ENCODE peak calls at places on chromosomes 4 and X, in seven cellular contexts. Z is lower lobe of right lung, C is upper lobe of right lung, G is H1, L is transverse colon, O is IMR-90, H is uterus. E is an unnamed sample. For H3K36me3, the result is how much of the 10 kb centered on the place peaks cover.

GRCh38 chr4:36243355-36244256 is 708 bp downstream of the ARAP2 start:
- DNase-seq in H (peak), L (peak), G (no peak), C (peak), O (peak), Z (peak), E (peak)

GRCh38 chrX:74458738-74459137 is 37.4 kb downstream of the SLC16A2 start:
- DNase-seq in G (no peak), C (no peak), Z (no peak), L (no peak), O (peak), H (no peak), E (no peak)

GRCh38 chrX:148271263-148271662 is 229.2 kb upstream of the AFF2 start:
- DNase-seq in H (no peak), L (no peak), G (no peak), O (no peak), C (no peak), Z (no peak), E (no peak)

GRCh38 chrX:128846385-128846784 is 676.9 kb downstream of the SMARCA1 start:
- DNase-seq in Z (no peak), G (no peak), C (no peak), L (no peak), H (no peak), O (no peak), E (no peak)

GRCh38 chrX:76202471-76202870 is 29.6 kb downstream of the PBDC1 start:
- DNase-seq in C (no peak), O (no peak), L (no peak), Z (no peak), G (no peak), H (no peak), E (no peak)

GRCh38 chrX:100411802-100412333 is 1.8 kb upstream of the PCDH19 start:
- DNase-seq in C (no peak), O (no peak), L (no peak), Z (no peak), H (no peak), G (no peak), E (no peak)

GRCh38 chrX:152926279-152926678 is 28.4 kb downstream of the ZNF185 start:
- DNase-seq in H (peak), L (peak), Z (no peak), G (no peak), O (peak), C (no peak), E (peak)

GRCh38 chr4:45939056-45939455 is 184.8 kb downstream of the GABRG1 start:
- DNase-seq in O (no peak), L (no peak), Z (no peak), C (no peak), G (no peak), H (no peak), E (no peak)

GRCh38 chrX:41381685-41382084 is 47.7 kb downstream of the DDX3X start:
- DNase-seq in Z (peak), O (peak), G (peak), C (peak), H (peak), L (peak), E (peak)

GRCh38 chrX:18075603-18076002 is 145.1 kb downstream of the BEND2 start:
- DNase-seq in C (no peak), G (no peak), Z (no peak), L (no peak), O (no peak), H (no peak), E (no peak)

GRCh38 chr4:76354517-76355473 is 48.3 kb downstream of the STBD1 start:
- DNase-seq in H (no peak), Z (no peak), L (peak), G (no peak), C (no peak), O (no peak), E (no peak)

GRCh38 chrX:154799554-154800348 is 5.5 kb downstream of the MPP1 start:
- DNase-seq in C (no peak), O (peak), H (peak), L (peak), Z (no peak), G (no peak), E (peak)

GRCh38 chr4:87555751-87556619 is 26.8 kb upstream of the SPARCL1 start:
- DNase-seq in O (peak), L (no peak), G (no peak), Z (no peak), C (no peak), H (no peak), E (no peak)

GRCh38 chr4:87565746-87566145 is 36.6 kb upstream of the SPARCL1 start:
- DNase-seq in C (no peak), L (no peak), G (no peak), Z (no peak), O (no peak), H (no peak), E (no peak)

GRCh38 chr4:87559090-87559837 is 30.1 kb upstream of the SPARCL1 start:
- DNase-seq in H (no peak), O (no peak), Z (no peak), L (peak), G (no peak), C (no peak), E (peak)

GRCh38 chr4:87557348-87557747 is 28.2 kb upstream of the SPARCL1 start:
- DNase-seq in H (no peak), C (no peak), O (no peak), Z (no peak), L (no peak), G (no peak), E (no peak)

DNA sequence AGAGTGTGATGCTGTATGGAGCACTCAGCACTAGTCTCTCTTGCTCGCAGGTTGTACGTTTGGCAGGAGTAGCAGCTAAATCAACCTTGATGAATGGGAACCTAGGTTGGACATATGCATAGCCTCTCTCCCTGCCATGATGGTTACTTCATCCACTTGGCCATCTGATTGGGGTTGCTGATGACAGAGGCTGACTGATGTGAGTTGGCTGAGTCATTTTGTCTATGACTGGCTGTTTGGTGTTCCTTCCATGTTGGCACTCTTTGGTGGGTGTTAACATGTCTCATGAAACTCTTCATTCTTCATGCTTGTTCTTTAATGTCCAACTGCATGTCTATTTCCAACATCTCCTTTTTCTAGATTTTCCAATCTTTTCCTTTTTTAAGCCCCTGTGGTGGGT is 31.6 kb upstream of the SPARCL1 start:
- DNase-seq in O (no peak), Z (no peak), G (no peak), H (no peak), C (no peak), L (no peak), E (no peak)
- H3K27ac ChIP-seq in O (no peak), Z (no peak), G (no peak), H (no peak), C (no peak), L (no peak), E (no peak)

GRCh38 chr4:138196153-138196552 is 46.0 kb downstream of the SLC7A11 start:
- DNase-seq in L (no peak), H (no peak), Z (no peak), O (no peak), G (no peak), C (no peak), E (no peak)

GRCh38 chr4:138202686-138203085 is 39.5 kb downstream of the SLC7A11 start:
- DNase-seq in O (no peak), G (no peak), Z (no peak), L (no peak), C (no peak), H (no peak), E (no peak)

GRCh38 chr4:138204507-138204906 is 37.6 kb downstream of the SLC7A11 start:
- DNase-seq in C (no peak), O (no peak), Z (no peak), G (no peak), H (no peak), L (no peak), E (no peak)

GRCh38 chr4:138200236-138200590 is 41.9 kb downstream of the SLC7A11 start:
- DNase-seq in G (no peak), H (no peak), C (no peak), L (no peak), O (no peak), Z (no peak), E (no peak)

DNA sequence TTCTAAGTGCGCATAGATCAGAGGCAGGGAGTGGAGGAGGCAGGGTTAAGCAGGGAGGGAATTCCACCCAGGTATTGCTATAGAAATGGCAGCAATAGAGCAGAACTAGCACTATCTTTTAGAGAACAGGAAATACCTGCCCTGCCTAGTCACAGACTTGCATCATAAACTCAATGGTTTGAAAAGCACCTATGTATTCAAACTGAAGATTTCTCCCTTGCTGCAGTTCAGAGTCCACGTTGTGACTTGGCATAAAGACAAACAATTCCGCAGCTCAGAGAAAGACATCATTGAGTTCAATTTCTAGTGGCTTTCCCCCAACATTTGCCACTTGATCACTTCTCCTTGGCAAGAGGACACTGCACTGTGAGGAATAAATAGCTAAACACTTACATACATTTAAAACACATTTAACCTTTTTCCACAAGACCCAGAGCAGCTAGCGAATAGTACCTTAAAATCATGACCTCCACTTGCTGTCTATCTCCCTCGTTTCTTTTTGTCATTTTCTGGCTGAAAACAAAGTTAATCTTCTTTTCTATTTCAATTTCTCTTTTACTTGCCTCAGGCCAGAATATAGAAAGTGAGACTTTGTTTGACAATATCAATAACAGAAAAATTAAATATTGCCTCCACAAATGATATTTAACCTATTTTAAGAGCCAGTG is 42.4 kb downstream of the SLC7A11 start:
- DNase-seq in L (peak), C (no peak), G (no peak), H (no peak), O (peak), Z (no peak), E (peak)
- H3K36me3 ChIP-seq in L (under half), C (under half), G (under half), H (under half), O (under half), Z (under half), E (under half)

GRCh38 chrX:22134681-22135080 is 102.6 kb downstream of the PHEX start:
- DNase-seq in Z (no peak), G (no peak), C (no peak), L (no peak), H (no peak), O (peak), E (no peak)
- H3K27ac ChIP-seq in Z (no peak), G (no peak), C (no peak), L (peak), H (peak), O (peak), E (no peak)

GRCh38 chr4:184695178-184695896 is 38.6 kb downstream of the CENPU start:
- DNase-seq in Z (no peak), G (no peak), L (no peak), C (no peak), O (peak), H (no peak), E (no peak)
- H3K36me3 ChIP-seq in Z (under half), G (half or more), L (under half), C (under half), O (under half), H (under half), E (under half)